ENCODE peak calls at places on chromosomes 16 and 17, in six cellular contexts. One of them, this sample, is unnamed.

GRCh38 chr17:45149669-45150603 is 1.7 kb downstream of the HEXIM1 start:
- DNase-seq in right atrium auricular region: peak
- DNase-seq in pancreas: peak
- DNase-seq in fibroblast of lung: peak
- DNase-seq in foreskin fibroblast: no peak
- DNase-seq in upper lobe of right lung: peak
- DNase-seq in this sample: peak

GRCh38 chr16:81326971-81327370 is 12.2 kb downstream of the GAN start:
- DNase-seq in right atrium auricular region: no peak
- DNase-seq in pancreas: no peak
- DNase-seq in fibroblast of lung: no peak
- DNase-seq in foreskin fibroblast: no peak
- DNase-seq in upper lobe of right lung: no peak
- DNase-seq in this sample: no peak

GRCh38 chr16:1745181-1745899 is 26.0 kb downstream of the NME3 start:
- DNase-seq in right atrium auricular region: no peak
- DNase-seq in pancreas: no peak
- DNase-seq in fibroblast of lung: peak
- DNase-seq in foreskin fibroblast: no peak
- DNase-seq in upper lobe of right lung: no peak
- DNase-seq in this sample: peak

GRCh38 chr17:45873728-45874127 is 20.6 kb upstream of the MAPT start:
- DNase-seq in right atrium auricular region: no peak
- DNase-seq in pancreas: no peak
- DNase-seq in fibroblast of lung: no peak
- DNase-seq in foreskin fibroblast: no peak
- DNase-seq in upper lobe of right lung: no peak
- DNase-seq in this sample: no peak

GRCh38 chr17:30336369-30337171 is 2.7 kb upstream of the TMIGD1 start:
- DNase-seq in right atrium auricular region: no peak
- DNase-seq in pancreas: peak
- DNase-seq in fibroblast of lung: peak
- DNase-seq in foreskin fibroblast: peak
- DNase-seq in upper lobe of right lung: no peak
- DNase-seq in this sample: peak

GRCh38 chr16:48366165-48367093 is 18.8 kb downstream of the SIAH1 start:
- DNase-seq in right atrium auricular region: no peak
- DNase-seq in pancreas: peak
- DNase-seq in fibroblast of lung: peak
- DNase-seq in foreskin fibroblast: peak
- DNase-seq in upper lobe of right lung: no peak
- DNase-seq in this sample: peak

GRCh38 chr17:64056269-64057005 is 36.0 kb upstream of the ICAM2 start:
- DNase-seq in right atrium auricular region: no peak
- DNase-seq in pancreas: peak
- DNase-seq in fibroblast of lung: no peak
- DNase-seq in foreskin fibroblast: no peak
- DNase-seq in upper lobe of right lung: no peak
- DNase-seq in this sample: no peak

GRCh38 chr17:31823014-31823413 is 36.0 kb downstream of the COPRS start:
- DNase-seq in right atrium auricular region: no peak
- DNase-seq in pancreas: no peak
- DNase-seq in fibroblast of lung: no peak
- DNase-seq in foreskin fibroblast: no peak
- DNase-seq in upper lobe of right lung: no peak
- DNase-seq in this sample: no peak

GRCh38 chr16:71555230-71555891 is 21.5 kb downstream of the TAT start:
- DNase-seq in right atrium auricular region: no peak
- DNase-seq in pancreas: no peak
- DNase-seq in fibroblast of lung: no peak
- DNase-seq in foreskin fibroblast: no peak
- DNase-seq in upper lobe of right lung: no peak
- DNase-seq in this sample: peak

GRCh38 chr16:82340531-82340930 is 170.5 kb upstream of the MPHOSPH6 start:
- DNase-seq in right atrium auricular region: no peak
- DNase-seq in pancreas: no peak
- DNase-seq in fibroblast of lung: no peak
- DNase-seq in foreskin fibroblast: no peak
- DNase-seq in upper lobe of right lung: no peak
- DNase-seq in this sample: no peak

GRCh38 chr17:72657467-72658317 is 434.8 kb downstream of the SLC39A11 start:
- DNase-seq in right atrium auricular region: no peak
- DNase-seq in pancreas: no peak
- DNase-seq in fibroblast of lung: peak
- DNase-seq in foreskin fibroblast: no peak
- DNase-seq in upper lobe of right lung: no peak
- DNase-seq in this sample: peak

GRCh38 chr16:8474576-8474975 is 115.7 kb downstream of the TMEM114 start:
- DNase-seq in right atrium auricular region: no peak
- DNase-seq in pancreas: no peak
- DNase-seq in fibroblast of lung: no peak
- DNase-seq in foreskin fibroblast: no peak
- DNase-seq in upper lobe of right lung: no peak
- DNase-seq in this sample: no peak

GRCh38 chr17:19382581-19383444 is 4.2 kb downstream of the MFAP4 start:
- DNase-seq in right atrium auricular region: no peak
- DNase-seq in pancreas: no peak
- DNase-seq in fibroblast of lung: no peak
- DNase-seq in foreskin fibroblast: no peak
- DNase-seq in upper lobe of right lung: no peak
- DNase-seq in this sample: no peak

GRCh38 chr17:64291268-64291851 is 28.3 kb upstream of the TEX2 start:
- DNase-seq in right atrium auricular region: no peak
- DNase-seq in pancreas: no peak
- DNase-seq in fibroblast of lung: no peak
- DNase-seq in foreskin fibroblast: no peak
- DNase-seq in upper lobe of right lung: no peak
- DNase-seq in this sample: no peak

GRCh38 chr17:79102214-79102613 is 27.6 kb downstream of the ENGASE start:
- DNase-seq in right atrium auricular region: no peak
- DNase-seq in pancreas: no peak
- DNase-seq in fibroblast of lung: no peak
- DNase-seq in foreskin fibroblast: no peak
- DNase-seq in upper lobe of right lung: no peak
- DNase-seq in this sample: no peak

GRCh38 chr17:79106958-79107357 is 32.3 kb downstream of the ENGASE start:
- DNase-seq in right atrium auricular region: no peak
- DNase-seq in pancreas: no peak
- DNase-seq in fibroblast of lung: no peak
- DNase-seq in foreskin fibroblast: no peak
- DNase-seq in upper lobe of right lung: no peak
- DNase-seq in this sample: no peak

GRCh38 chr17:79107499-79108231 is 33.0 kb downstream of the ENGASE start:
- DNase-seq in right atrium auricular region: no peak
- DNase-seq in pancreas: no peak
- DNase-seq in fibroblast of lung: no peak
- DNase-seq in foreskin fibroblast: no peak
- DNase-seq in upper lobe of right lung: no peak
- DNase-seq in this sample: no peak

GRCh38 chr17:79105937-79106336 is 31.3 kb downstream of the ENGASE start:
- DNase-seq in right atrium auricular region: no peak
- DNase-seq in pancreas: no peak
- DNase-seq in fibroblast of lung: no peak
- DNase-seq in foreskin fibroblast: no peak
- DNase-seq in upper lobe of right lung: no peak
- DNase-seq in this sample: no peak

GRCh38 chr17:79104898-79105600 is 30.4 kb downstream of the ENGASE start:
- DNase-seq in right atrium auricular region: no peak
- DNase-seq in pancreas: no peak
- DNase-seq in fibroblast of lung: no peak
- DNase-seq in foreskin fibroblast: no peak
- DNase-seq in upper lobe of right lung: no peak
- DNase-seq in this sample: no peak
- TF ChIP-seq CTCF in right atrium auricular region: no peak
- TF ChIP-seq CTCF in pancreas: no peak
- TF ChIP-seq CTCF in fibroblast of lung: no peak
- TF ChIP-seq CTCF in foreskin fibroblast: no peak
- TF ChIP-seq CTCF in upper lobe of right lung: no peak
- TF ChIP-seq CTCF in this sample: no peak

DNA sequence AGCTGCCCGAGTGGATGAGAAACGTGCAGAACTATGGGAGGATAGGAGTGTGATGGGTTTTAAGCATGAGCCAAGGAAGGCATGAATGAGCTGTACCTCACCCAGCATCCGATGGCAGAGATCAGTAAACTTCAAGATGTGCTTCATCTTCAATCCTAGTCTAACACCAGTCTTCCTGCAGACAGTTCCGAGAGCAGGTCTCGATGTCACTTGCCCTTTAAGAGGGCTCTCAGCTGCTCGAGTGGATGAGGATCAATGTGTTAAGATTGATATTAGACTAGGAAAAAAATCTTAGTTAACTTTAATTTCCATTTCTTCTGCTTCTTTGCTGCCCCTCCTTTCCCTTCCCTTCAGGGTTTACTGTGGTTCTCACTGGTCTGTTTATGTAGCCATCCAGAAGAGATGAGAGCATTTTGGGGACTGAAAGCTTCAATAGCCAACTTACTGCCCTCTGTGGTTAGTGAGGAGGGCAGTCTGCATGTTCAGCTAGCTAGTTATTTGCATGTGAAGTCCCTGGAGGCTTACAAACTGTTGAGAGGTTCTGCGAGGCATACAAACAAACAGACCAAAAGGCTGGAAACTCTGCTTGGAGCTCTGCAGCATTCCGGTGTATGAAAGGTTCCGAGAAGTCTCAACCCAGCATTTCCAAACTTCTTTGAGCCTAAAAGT is 15.3 kb downstream of the KLHL36 start:
- DNase-seq in right atrium auricular region: no peak
- DNase-seq in pancreas: no peak
- DNase-seq in fibroblast of lung: no peak
- DNase-seq in foreskin fibroblast: no peak
- DNase-seq in upper lobe of right lung: no peak
- DNase-seq in this sample: no peak
- H3K4me3 ChIP-seq in right atrium auricular region: no peak
- H3K4me3 ChIP-seq in pancreas: no peak
- H3K4me3 ChIP-seq in fibroblast of lung: no peak
- H3K4me3 ChIP-seq in foreskin fibroblast: no peak
- H3K4me3 ChIP-seq in upper lobe of right lung: no peak
- H3K4me3 ChIP-seq in this sample: no peak

GRCh38 chr16:89599902-89600301 is 13.5 kb upstream of the DPEP1 start:
- DNase-seq in right atrium auricular region: no peak
- DNase-seq in pancreas: no peak
- DNase-seq in fibroblast of lung: no peak
- DNase-seq in foreskin fibroblast: no peak
- DNase-seq in upper lobe of right lung: no peak
- DNase-seq in this sample: no peak

GRCh38 chr16:89600956-89601355 is 12.5 kb upstream of the DPEP1 start:
- DNase-seq in right atrium auricular region: no peak
- DNase-seq in pancreas: no peak
- DNase-seq in fibroblast of lung: no peak
- DNase-seq in foreskin fibroblast: peak
- DNase-seq in upper lobe of right lung: no peak
- DNase-seq in this sample: no peak

GRCh38 chr16:89600427-89600826 is 13.0 kb upstream of the DPEP1 start:
- DNase-seq in right atrium auricular region: no peak
- DNase-seq in pancreas: no peak
- DNase-seq in fibroblast of lung: no peak
- DNase-seq in foreskin fibroblast: no peak
- DNase-seq in upper lobe of right lung: no peak
- DNase-seq in this sample: no peak

GRCh38 chr16:89598199-89598598 is 15.2 kb upstream of the DPEP1 start:
- DNase-seq in right atrium auricular region: no peak
- DNase-seq in pancreas: no peak
- DNase-seq in fibroblast of lung: no peak
- DNase-seq in foreskin fibroblast: peak
- DNase-seq in upper lobe of right lung: no peak
- DNase-seq in this sample: no peak

DNA sequence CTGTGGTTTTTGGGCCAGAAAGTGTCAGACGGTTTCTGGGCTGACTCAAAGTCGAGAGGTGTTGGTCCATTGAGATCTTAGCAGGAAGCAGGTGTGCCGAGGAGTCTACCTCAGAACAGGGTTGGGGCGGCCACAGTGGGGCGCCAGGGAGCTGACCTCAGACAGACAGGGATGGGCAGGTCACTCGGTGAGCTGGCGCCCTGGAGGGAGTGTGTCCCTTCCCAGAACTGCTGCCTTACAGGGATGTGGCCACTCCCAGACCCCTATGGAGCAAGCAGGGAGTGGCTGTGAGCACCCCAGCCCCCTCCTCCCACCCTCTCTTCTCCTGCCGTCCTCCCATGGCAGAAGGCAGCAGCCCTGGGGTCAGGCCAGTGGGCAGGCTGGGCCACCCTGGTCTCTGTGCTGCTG is 14.0 kb upstream of the DPEP1 start:
- DNase-seq in right atrium auricular region: no peak
- DNase-seq in pancreas: no peak
- DNase-seq in fibroblast of lung: no peak
- DNase-seq in foreskin fibroblast: no peak
- DNase-seq in upper lobe of right lung: no peak
- DNase-seq in this sample: no peak
- TF ChIP-seq CTCF in right atrium auricular region: no peak
- TF ChIP-seq CTCF in pancreas: no peak
- TF ChIP-seq CTCF in fibroblast of lung: peak
- TF ChIP-seq CTCF in foreskin fibroblast: peak
- TF ChIP-seq CTCF in upper lobe of right lung: peak
- TF ChIP-seq CTCF in this sample: peak

DNA sequence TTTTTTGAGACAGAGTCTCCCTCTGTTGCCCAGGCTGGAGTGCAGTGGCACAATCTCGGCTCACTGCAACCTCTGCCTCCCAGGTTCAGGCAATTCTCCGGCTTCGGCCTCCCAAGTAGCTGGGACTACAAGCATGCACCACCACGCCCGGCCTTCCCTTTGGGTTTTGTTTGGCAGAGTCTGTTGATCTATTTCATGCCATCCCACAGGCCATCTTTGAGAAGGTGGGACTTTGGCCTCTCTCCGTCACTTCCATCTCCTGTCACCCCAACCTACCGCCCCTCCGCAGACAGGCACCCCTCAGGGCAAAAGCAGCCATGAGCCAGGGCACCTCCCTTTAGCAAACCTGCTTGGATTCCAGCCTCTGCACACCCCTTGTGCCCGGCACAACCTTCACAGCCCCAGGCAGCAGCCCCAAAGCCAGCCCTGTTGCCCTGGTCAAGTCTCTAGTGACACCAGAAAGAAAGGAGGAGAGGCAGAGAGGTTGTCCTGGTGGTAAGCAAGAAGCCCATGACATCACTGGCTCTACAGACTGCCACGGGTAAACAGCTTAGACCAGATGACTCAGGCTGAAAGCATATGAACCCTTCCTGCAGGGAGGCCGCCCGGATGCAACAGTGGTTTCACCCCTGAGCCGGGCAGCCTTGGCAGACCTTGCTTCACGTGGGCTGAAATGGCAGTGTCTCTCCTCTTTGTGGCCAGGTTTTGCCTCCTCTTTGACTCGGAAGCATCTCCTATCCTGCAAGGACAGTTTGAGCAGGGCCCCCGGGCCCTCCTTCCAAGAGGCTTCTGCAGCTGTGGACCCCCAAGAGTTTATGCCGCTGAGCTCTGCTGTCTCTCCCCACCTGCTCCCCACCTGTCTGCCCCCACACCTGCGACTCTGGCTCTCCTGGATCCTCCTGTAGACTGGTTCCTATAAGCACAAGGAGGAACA is 8.1 kb upstream of the TIMP2 start:
- DNase-seq in right atrium auricular region: peak
- DNase-seq in pancreas: no peak
- DNase-seq in fibroblast of lung: peak
- DNase-seq in foreskin fibroblast: peak
- DNase-seq in upper lobe of right lung: no peak
- DNase-seq in this sample: peak
- H3K4me3 ChIP-seq in right atrium auricular region: peak
- H3K4me3 ChIP-seq in pancreas: no peak
- H3K4me3 ChIP-seq in fibroblast of lung: peak
- H3K4me3 ChIP-seq in foreskin fibroblast: peak
- H3K4me3 ChIP-seq in upper lobe of right lung: no peak
- H3K4me3 ChIP-seq in this sample: peak

This sample was measured in cardiac fibroblast.